ENCODE peak calls at places on chromosomes 12 and 14, in eight cellular contexts. B is sigmoid colon, J is HL-60, P is H1, C is GM12878, I is transverse colon, W is HCT116, O is GM23338. S is an unnamed sample.

GRCh38 chr12:106108187-106108816 is 30.5 kb downstream of the NUAK1 start:
- DNase-seq in B (peak), J (no peak), P (no peak), C (no peak), I (peak), W (no peak), O (peak), S (no peak)

GRCh38 chr14:34794217-34794616 is 79.8 kb upstream of the CFL2 start:
- DNase-seq in B (no peak), J (no peak), P (no peak), C (no peak), I (no peak), W (no peak), O (no peak), S (no peak)

GRCh38 chr14:40058916-40059897 is 627.0 kb upstream of the FBXO33 start:
- DNase-seq in B (no peak), J (no peak), P (no peak), C (no peak), I (no peak), W (no peak), O (no peak), S (no peak)

GRCh38 chr12:27966870-27967269 is 5.7 kb downstream of the PTHLH start:
- DNase-seq in B (no peak), J (no peak), P (no peak), C (no peak), I (no peak), W (peak), O (no peak), S (no peak)

GRCh38 chr12:130044991-130045621 is 117.2 kb upstream of the FZD10 start:
- DNase-seq in B (no peak), J (no peak), P (peak), C (no peak), I (no peak), W (no peak), O (peak), S (no peak)

GRCh38 chr12:4908694-4909396 is 860 bp upstream of the KCNA1 start:
- DNase-seq in B (peak), J (no peak), P (peak), C (no peak), I (no peak), W (no peak), O (peak), S (no peak)

GRCh38 chr12:32367381-32367780 is 32.0 kb upstream of the FGD4 start:
- DNase-seq in B (no peak), J (no peak), P (no peak), C (no peak), I (no peak), W (no peak), O (no peak), S (no peak)

GRCh38 chr14:60931206-60931605 is 49.7 kb downstream of the TRMT5 start:
- DNase-seq in B (no peak), J (no peak), P (no peak), C (no peak), I (no peak), W (no peak), O (no peak), S (no peak)

GRCh38 chr12:71070416-71071155 is 87.2 kb downstream of the TSPAN8 start:
- DNase-seq in B (no peak), J (no peak), P (no peak), C (no peak), I (no peak), W (no peak), O (no peak), S (no peak)

GRCh38 chr14:55780156-55780946 is 200.3 kb downstream of the KTN1 start:
- DNase-seq in B (no peak), J (no peak), P (no peak), C (no peak), I (no peak), W (no peak), O (no peak), S (peak)

GRCh38 chr12:25894759-25895158 is 63.7 kb upstream of the RASSF8 start:
- DNase-seq in B (no peak), J (no peak), P (no peak), C (no peak), I (no peak), W (no peak), O (no peak), S (no peak)

GRCh38 chr12:59973515-59973914 is 377.7 kb downstream of the SLC16A7 start:
- DNase-seq in B (no peak), J (no peak), P (no peak), C (no peak), I (no peak), W (peak), O (no peak), S (no peak)

GRCh38 chr14:78327426-78328210 is 157.4 kb downstream of the NRXN3 start:
- DNase-seq in B (no peak), J (no peak), P (no peak), C (no peak), I (no peak), W (no peak), O (peak), S (no peak)

GRCh38 chr12:91413591-91413990 is 231.0 kb upstream of the DCN start:
- DNase-seq in B (no peak), J (no peak), P (no peak), C (no peak), I (peak), W (peak), O (no peak), S (no peak)

GRCh38 chr14:80425686-80426085 is 214.4 kb upstream of the DIO2 start:
- DNase-seq in B (no peak), J (no peak), P (no peak), C (no peak), I (no peak), W (peak), O (no peak), S (no peak)

GRCh38 chr12:116734156-116734768 is 3.6 kb downstream of the SPRING1 start:
- DNase-seq in B (no peak), J (no peak), P (no peak), C (no peak), I (no peak), W (no peak), O (no peak), S (no peak)

GRCh38 chr12:64627781-64628180 is 17.5 kb downstream of the RASSF3 start:
- DNase-seq in B (no peak), J (no peak), P (no peak), C (no peak), I (no peak), W (no peak), O (no peak), S (no peak)

GRCh38 chr12:114913871-114914801 is 230.2 kb upstream of the TBX3 start:
- DNase-seq in B (no peak), J (no peak), P (no peak), C (no peak), I (no peak), W (peak), O (no peak), S (no peak)

GRCh38 chr14:94748667-94749347 is 21.1 kb downstream of the GSC start:
- DNase-seq in B (no peak), J (peak), P (peak), C (no peak), I (peak), W (peak), O (peak), S (peak)

GRCh38 chr12:119802472-119802871 is 74.6 kb downstream of the CIT start:
- DNase-seq in B (peak), J (no peak), P (no peak), C (no peak), I (peak), W (no peak), O (no peak), S (no peak)

GRCh38 chr14:24734917-24735500 is 101.0 kb upstream of the GZMB start:
- DNase-seq in B (no peak), J (peak), P (no peak), C (no peak), I (peak), W (peak), O (peak), S (peak)

GRCh38 chr12:68455676-68456345 is 123.6 kb upstream of the MDM1 start:
- DNase-seq in B (no peak), J (peak), P (no peak), C (no peak), I (no peak), W (no peak), O (no peak), S (no peak)

GRCh38 chr12:13171921-13172859 is 24.3 kb upstream of the EMP1 start:
- DNase-seq in B (no peak), J (no peak), P (peak), C (no peak), I (peak), W (no peak), O (peak), S (no peak)

GRCh38 chr12:117096643-117097042 is 2.6 kb downstream of the TESC start:
- DNase-seq in B (peak), J (no peak), P (no peak), C (no peak), I (no peak), W (no peak), O (no peak), S (no peak)

GRCh38 chr14:22814945-22815713 is at the start of gene SLC7A7:
- DNase-seq in B (no peak), J (peak), P (no peak), C (no peak), I (peak), W (no peak), O (peak), S (no peak)

GRCh38 chr12:50537538-50537919 is 32.7 kb downstream of the DIP2B start:
- DNase-seq in B (no peak), J (no peak), P (no peak), C (no peak), I (no peak), W (peak), O (no peak), S (no peak)

GRCh38 chr12:18430425-18431048 is 169.2 kb downstream of the PIK3C2G start:
- DNase-seq in B (no peak), J (peak), P (peak), C (no peak), I (peak), W (peak), O (peak), S (peak)

GRCh38 chr12:84661732-84662326 is 250.8 kb downstream of the SLC6A15 start:
- DNase-seq in B (no peak), J (no peak), P (no peak), C (no peak), I (no peak), W (no peak), O (no peak), S (no peak)

GRCh38 chr14:90627478-90627877 is 188.8 kb downstream of the TTC7B start:
- DNase-seq in B (no peak), J (no peak), P (no peak), C (no peak), I (no peak), W (no peak), O (no peak), S (no peak)

GRCh38 chr12:44295958-44296623 is 460.2 kb downstream of the TMEM117 start:
- DNase-seq in B (no peak), J (no peak), P (no peak), C (no peak), I (no peak), W (no peak), O (no peak), S (no peak)

GRCh38 chr12:24780969-24781368 is 167.9 kb downstream of the BCAT1 start:
- DNase-seq in B (no peak), J (no peak), P (no peak), C (no peak), I (no peak), W (no peak), O (peak), S (no peak)

GRCh38 chr12:86158956-86159355 is 97.2 kb downstream of the MGAT4C start:
- DNase-seq in B (no peak), J (no peak), P (no peak), C (no peak), I (no peak), W (no peak), O (no peak), S (no peak)

GRCh38 chr12:112847708-112848337 is 56.3 kb downstream of the RPH3A start:
- DNase-seq in B (no peak), J (no peak), P (no peak), C (no peak), I (no peak), W (no peak), O (peak), S (no peak)

GRCh38 chr12:68028647-68029046 is 39.4 kb downstream of the IFNG-AS1 start:
- DNase-seq in B (no peak), J (no peak), P (no peak), C (no peak), I (no peak), W (no peak), O (no peak), S (no peak)

GRCh38 chr12:75526655-75527511 is 15.5 kb upstream of the KRR1 start:
- DNase-seq in B (peak), J (peak), P (no peak), C (peak), I (no peak), W (peak), O (peak), S (no peak)

GRCh38 chr14:73935666-73936065 is 14.2 kb downstream of the FAM161B start:
- DNase-seq in B (no peak), J (no peak), P (no peak), C (no peak), I (no peak), W (no peak), O (peak), S (no peak)

GRCh38 chr12:108328420-108328819 is 10.7 kb downstream of the CMKLR1 start:
- DNase-seq in B (no peak), J (no peak), P (no peak), C (no peak), I (no peak), W (no peak), O (no peak), S (no peak)
- H3K27ac ChIP-seq in B (peak), J (no peak), P (no peak), C (no peak), I (peak), W (no peak), O (no peak), S (peak)

DNA sequence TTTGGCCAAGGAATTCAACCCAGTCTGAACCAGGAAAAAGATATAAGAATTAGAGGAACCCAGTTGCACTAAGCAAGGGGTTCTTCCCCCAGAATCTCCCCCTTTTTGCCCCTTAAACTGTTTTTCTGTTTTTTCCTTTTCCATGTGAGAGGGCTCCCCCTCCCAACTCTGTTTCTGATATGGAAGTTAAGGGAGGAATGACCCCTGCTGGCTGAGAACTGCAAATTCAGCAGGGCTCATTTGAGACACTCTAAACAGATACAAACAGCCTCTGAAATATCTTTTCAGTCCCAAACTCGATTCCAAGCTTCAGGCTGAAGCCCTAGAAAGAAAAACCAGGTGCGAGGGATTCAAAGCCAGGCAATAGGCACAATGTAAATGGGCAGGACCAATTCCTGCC is 132.7 kb downstream of the SLC41A2 start:
- DNase-seq in B (no peak), J (peak), P (no peak), C (no peak), I (no peak), W (no peak), O (peak), S (no peak)
- H3K4me3 ChIP-seq in B (no peak), J (no peak), P (no peak), C (no peak), I (no peak), W (no peak), O (no peak), S (no peak)

DNA sequence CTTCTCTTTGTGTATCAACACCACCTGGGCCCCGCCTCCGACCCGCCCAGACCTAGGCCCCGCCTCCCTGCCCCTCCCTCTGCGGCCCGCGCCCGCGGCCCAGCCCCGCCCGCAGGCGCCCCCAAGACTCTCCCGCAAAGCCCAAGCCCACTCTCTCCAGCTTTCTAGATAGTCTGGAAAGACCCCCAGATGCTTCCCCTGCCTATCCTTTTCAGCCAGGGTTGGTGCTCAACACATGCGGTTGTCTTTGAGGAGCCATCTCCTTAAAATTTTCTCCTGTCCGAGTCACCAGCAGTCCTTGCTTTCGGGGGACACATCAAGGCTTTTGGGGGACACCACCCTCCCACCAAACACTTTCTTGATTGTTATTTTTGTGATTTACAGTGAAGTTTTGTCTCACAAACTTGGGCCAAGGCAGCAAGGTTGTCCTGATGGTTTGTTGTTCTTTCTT is 304 bp upstream of the SLC38A2 start:
- DNase-seq in B (no peak), J (no peak), P (peak), C (no peak), I (no peak), W (no peak), O (peak), S (no peak)
- TF ChIP-seq POLR2AphosphoS5 in B (no peak), J (no peak), P (no peak), C (no peak), I (no peak), W (no peak), O (no peak), S (no peak)

DNA sequence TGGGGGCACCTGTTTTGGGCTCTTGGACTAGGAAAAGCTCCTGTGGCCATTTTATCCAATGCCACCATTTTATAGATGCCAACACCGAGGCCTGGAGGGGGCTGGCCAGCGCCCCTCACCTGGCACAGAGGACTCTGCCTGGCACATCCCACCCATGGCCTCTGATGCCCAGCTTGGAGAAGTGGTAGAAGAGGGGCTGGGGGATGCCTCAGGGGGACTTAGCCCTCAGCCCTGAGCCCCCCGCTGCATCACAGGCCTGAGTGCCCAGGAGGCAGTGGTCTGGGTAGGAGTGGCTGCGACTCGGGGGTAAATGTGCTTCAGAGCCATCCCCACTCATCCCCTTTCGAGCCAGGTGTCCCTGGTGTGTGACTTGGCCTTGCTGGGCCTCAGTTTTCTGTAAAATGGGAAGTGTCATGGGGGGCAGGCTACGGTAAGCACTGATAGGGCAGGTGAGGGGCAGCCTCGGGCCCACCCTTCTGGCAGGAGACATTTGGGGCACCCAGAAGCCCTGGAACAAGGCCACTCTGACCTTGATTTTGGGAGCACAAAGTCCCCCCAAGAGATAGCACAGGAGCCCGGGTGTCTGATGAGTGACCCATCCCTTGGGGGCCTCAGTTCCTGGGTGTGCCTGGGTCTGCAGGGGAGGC is 22.5 kb downstream of the SH2B3 start:
- DNase-seq in B (no peak), J (no peak), P (no peak), C (no peak), I (no peak), W (no peak), O (no peak), S (no peak)
- H3K27ac ChIP-seq in B (no peak), J (peak), P (no peak), C (peak), I (peak), W (no peak), O (no peak), S (peak)

DNA sequence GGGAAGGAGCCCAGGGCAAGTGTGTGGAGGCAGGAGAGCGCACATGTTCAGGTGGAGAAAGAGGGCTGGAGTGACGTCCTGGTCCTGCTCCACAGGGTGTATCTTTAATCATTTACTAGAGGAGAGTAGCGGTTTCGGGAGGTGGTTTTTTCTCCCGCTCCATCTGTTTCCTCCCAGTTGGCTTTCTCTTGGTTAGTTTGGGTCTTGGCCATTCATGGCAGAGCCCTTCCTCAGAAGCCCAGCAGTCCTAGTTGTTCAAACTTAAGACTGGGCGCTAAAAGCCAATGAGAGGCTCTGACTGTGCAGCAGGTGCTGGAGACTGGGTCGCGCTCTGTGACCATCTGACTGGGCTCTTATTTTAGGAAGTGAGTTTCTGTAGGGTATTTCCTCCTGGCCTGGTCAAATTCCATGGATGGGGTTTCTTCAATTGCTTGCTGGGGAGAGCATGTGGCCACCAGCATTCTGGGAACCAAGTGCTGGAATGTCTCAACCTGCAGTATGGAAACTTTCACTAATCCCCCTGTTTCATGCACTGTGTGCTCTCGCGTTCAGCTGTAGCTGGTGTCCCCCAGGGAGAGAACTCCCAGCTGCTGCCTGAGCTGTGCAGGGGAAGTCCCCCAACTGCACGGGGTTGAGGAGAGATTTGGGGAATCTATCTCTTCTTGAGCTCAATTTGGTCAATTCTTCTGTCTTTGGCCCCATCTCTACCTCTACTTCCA is 27.4 kb upstream of the TSPAN9 start:
- DNase-seq in B (no peak), J (no peak), P (no peak), C (no peak), I (no peak), W (no peak), O (no peak), S (no peak)
- H3K4me3 ChIP-seq in B (no peak), J (no peak), P (no peak), C (no peak), I (no peak), W (no peak), O (no peak), S (no peak)